ENCODE peak calls at places on chromosomes 4 and X, in six cellular contexts. One of them, this sample, is unnamed.
A peak's percentile ranks its signal among the peaks of the same experiment; 100 is the strongest.

GRCh38 chrX:118975831-118976598 is 1.6 kb downstream of the LONRF3 start:
- DNase-seq in ovary: peak; percentile 83
- DNase-seq in AG09309: no peak
- DNase-seq in AG10803: peak; percentile 15
- DNase-seq in CD8-positive, alpha-beta T cell: peak; percentile 75
- DNase-seq in NB4: peak; percentile 92
- DNase-seq in this sample: no peak

GRCh38 chrX:1673337-1673736 is 58.5 kb downstream of the ASMT start:
- DNase-seq in ovary: no peak
- DNase-seq in AG09309: no peak
- DNase-seq in AG10803: peak; percentile 22
- DNase-seq in CD8-positive, alpha-beta T cell: no peak
- DNase-seq in NB4: peak; percentile 49
- DNase-seq in this sample: no peak

GRCh38 chr4:174259580-174259979 is 23.9 kb downstream of the FBXO8 start:
- DNase-seq in ovary: no peak
- DNase-seq in AG09309: no peak
- DNase-seq in AG10803: no peak
- DNase-seq in CD8-positive, alpha-beta T cell: no peak
- DNase-seq in NB4: no peak
- DNase-seq in this sample: no peak

GRCh38 chr4:48175806-48176205 is 41.8 kb upstream of the TXK start:
- DNase-seq in ovary: no peak
- DNase-seq in AG09309: no peak
- DNase-seq in AG10803: no peak
- DNase-seq in CD8-positive, alpha-beta T cell: no peak
- DNase-seq in NB4: no peak
- DNase-seq in this sample: no peak

GRCh38 chrX:86349115-86349514 is 200.9 kb downstream of the DACH2 start:
- DNase-seq in ovary: no peak
- DNase-seq in AG09309: no peak
- DNase-seq in AG10803: no peak
- DNase-seq in CD8-positive, alpha-beta T cell: no peak
- DNase-seq in NB4: no peak
- DNase-seq in this sample: no peak

GRCh38 chrX:118652717-118653116 is 74.7 kb upstream of the IL13RA1 start:
- DNase-seq in ovary: no peak
- DNase-seq in AG09309: peak; percentile 17
- DNase-seq in AG10803: peak; percentile 68
- DNase-seq in CD8-positive, alpha-beta T cell: no peak
- DNase-seq in NB4: no peak
- DNase-seq in this sample: no peak

GRCh38 chr4:127400736-127401346 is 231.9 kb upstream of the INTU start:
- DNase-seq in ovary: peak; percentile 48
- DNase-seq in AG09309: peak; percentile 51
- DNase-seq in AG10803: peak; percentile 84
- DNase-seq in CD8-positive, alpha-beta T cell: no peak
- DNase-seq in NB4: peak; percentile 71
- DNase-seq in this sample: no peak

GRCh38 chr4:56757270-56757746 is 64.2 kb downstream of the SPINK2 start:
- DNase-seq in ovary: no peak
- DNase-seq in AG09309: no peak
- DNase-seq in AG10803: peak; percentile 67
- DNase-seq in CD8-positive, alpha-beta T cell: peak; percentile 69
- DNase-seq in NB4: no peak
- DNase-seq in this sample: no peak

GRCh38 chr4:102730968-102731533 is 29.7 kb downstream of the MANBA start:
- DNase-seq in ovary: no peak
- DNase-seq in AG09309: no peak
- DNase-seq in AG10803: no peak
- DNase-seq in CD8-positive, alpha-beta T cell: no peak
- DNase-seq in NB4: peak; percentile 27
- DNase-seq in this sample: no peak

GRCh38 chr4:126144838-126145237 is 830.1 kb downstream of the FAT4 start:
- DNase-seq in ovary: no peak
- DNase-seq in AG09309: no peak
- DNase-seq in AG10803: peak; percentile 30
- DNase-seq in CD8-positive, alpha-beta T cell: no peak
- DNase-seq in NB4: no peak
- DNase-seq in this sample: no peak

GRCh38 chrX:131187234-131187633 is 101.9 kb downstream of the IGSF1 start:
- DNase-seq in ovary: no peak
- DNase-seq in AG09309: no peak
- DNase-seq in AG10803: no peak
- DNase-seq in CD8-positive, alpha-beta T cell: no peak
- DNase-seq in NB4: no peak
- DNase-seq in this sample: no peak

GRCh38 chr4:73127839-73128448 is 58.4 kb upstream of the COX18 start:
- DNase-seq in ovary: no peak
- DNase-seq in AG09309: no peak
- DNase-seq in AG10803: peak; percentile 11
- DNase-seq in CD8-positive, alpha-beta T cell: no peak
- DNase-seq in NB4: peak; percentile 22
- DNase-seq in this sample: no peak

GRCh38 chr4:120939693-120940092 is 17.2 kb upstream of the PRDM5 start:
- DNase-seq in ovary: no peak
- DNase-seq in AG09309: no peak
- DNase-seq in AG10803: no peak
- DNase-seq in CD8-positive, alpha-beta T cell: no peak
- DNase-seq in NB4: no peak
- DNase-seq in this sample: no peak

GRCh38 chr4:176191974-176192373 is 3.4 kb downstream of the SPATA4 start:
- DNase-seq in ovary: no peak
- DNase-seq in AG09309: no peak
- DNase-seq in AG10803: peak; percentile 43
- DNase-seq in CD8-positive, alpha-beta T cell: no peak
- DNase-seq in NB4: no peak
- DNase-seq in this sample: no peak

GRCh38 chr4:3257691-3258482 is 8.9 kb downstream of the MSANTD1 start:
- DNase-seq in ovary: no peak
- DNase-seq in AG09309: peak; percentile 16
- DNase-seq in AG10803: peak; percentile 36
- DNase-seq in CD8-positive, alpha-beta T cell: no peak
- DNase-seq in NB4: no peak
- DNase-seq in this sample: no peak

GRCh38 chrX:21487832-21488231 is 113.6 kb downstream of the CNKSR2 start:
- DNase-seq in ovary: no peak
- DNase-seq in AG09309: no peak
- DNase-seq in AG10803: no peak
- DNase-seq in CD8-positive, alpha-beta T cell: no peak
- DNase-seq in NB4: no peak
- DNase-seq in this sample: no peak

GRCh38 chr4:59608466-59608865 is 1591.7 kb upstream of the ADGRL3 start:
- DNase-seq in ovary: no peak
- DNase-seq in AG09309: no peak
- DNase-seq in AG10803: peak; percentile 5
- DNase-seq in CD8-positive, alpha-beta T cell: no peak
- DNase-seq in NB4: no peak
- DNase-seq in this sample: no peak

DNA sequence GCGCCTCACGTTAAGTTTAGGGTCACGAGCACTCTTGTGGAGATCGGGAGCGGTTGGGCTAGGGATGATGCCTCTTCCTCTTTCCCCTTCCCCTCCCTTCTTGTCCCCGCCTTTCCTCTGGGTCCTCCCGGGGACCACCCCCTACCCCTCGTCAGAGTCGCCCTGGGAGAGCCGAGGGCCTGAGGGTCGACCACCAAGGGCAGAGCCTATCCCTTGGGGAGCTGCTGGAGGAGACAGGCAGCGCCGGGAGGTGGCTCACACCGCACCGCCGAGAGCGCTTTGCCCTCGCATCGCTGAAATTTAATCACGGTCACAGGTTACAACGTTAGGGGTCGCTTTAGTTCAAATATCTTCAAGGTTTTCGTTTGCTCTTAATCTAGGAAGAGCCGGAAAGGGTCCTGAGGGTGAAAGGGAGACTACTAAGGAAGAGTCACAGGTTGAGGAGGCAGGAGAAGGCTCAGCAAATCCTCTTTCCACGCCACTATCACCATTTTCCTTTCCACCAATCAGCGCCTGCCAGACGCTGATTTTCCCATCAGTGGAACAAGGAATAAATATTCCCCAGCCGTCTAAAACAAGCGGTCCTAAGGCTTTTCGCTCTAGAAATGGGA is 529 bp upstream of the SNCA start:
- DNase-seq in ovary: peak; percentile 17
- DNase-seq in AG09309: no peak
- DNase-seq in AG10803: no peak
- DNase-seq in CD8-positive, alpha-beta T cell: no peak
- DNase-seq in NB4: no peak
- DNase-seq in this sample: peak; percentile 23
- TF ChIP-seq CTCF in ovary: no peak
- TF ChIP-seq CTCF in AG09309: no peak
- TF ChIP-seq CTCF in AG10803: no peak
- TF ChIP-seq CTCF in CD8-positive, alpha-beta T cell: no peak
- TF ChIP-seq CTCF in NB4: no peak
- TF ChIP-seq CTCF in this sample: peak; percentile 32

DNA sequence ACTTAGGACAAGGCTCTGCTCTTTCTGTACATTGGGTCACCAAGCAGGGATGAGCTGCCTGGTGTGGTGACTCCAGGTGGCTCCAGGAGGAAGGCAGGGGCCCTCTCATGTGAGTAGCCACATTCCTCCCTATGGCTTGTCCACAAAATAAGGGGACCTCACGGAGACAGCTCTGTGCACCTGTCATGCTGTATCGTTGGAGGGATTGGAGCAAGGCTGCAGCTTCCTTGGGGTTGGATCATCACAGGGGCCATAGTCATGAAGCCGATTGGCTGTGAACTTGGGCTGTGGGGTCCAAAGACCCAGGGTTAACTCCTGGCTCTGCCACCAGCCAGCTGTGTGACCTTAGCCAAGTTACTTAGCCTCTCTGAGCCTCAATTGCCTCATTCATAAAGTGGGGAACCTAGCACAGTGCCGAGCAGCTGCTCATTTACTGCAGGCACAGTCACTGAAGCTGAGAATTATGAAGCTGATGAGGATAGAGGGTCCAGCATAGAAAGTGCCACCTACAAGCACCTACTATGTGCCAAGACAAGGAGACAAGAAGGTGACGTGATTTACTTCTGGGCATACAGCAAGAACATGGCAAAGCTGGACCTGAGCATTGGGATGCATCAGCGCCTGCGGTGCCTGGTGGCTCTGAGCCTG is 11.8 kb upstream of the KIAA0232 start:
- DNase-seq in ovary: no peak
- DNase-seq in AG09309: no peak
- DNase-seq in AG10803: no peak
- DNase-seq in CD8-positive, alpha-beta T cell: no peak
- DNase-seq in NB4: no peak
- DNase-seq in this sample: no peak
- TF ChIP-seq CTCF in ovary: no peak
- TF ChIP-seq CTCF in AG09309: no peak
- TF ChIP-seq CTCF in AG10803: no peak
- TF ChIP-seq CTCF in CD8-positive, alpha-beta T cell: no peak
- TF ChIP-seq CTCF in NB4: no peak
- TF ChIP-seq CTCF in this sample: no peak

GRCh38 chr4:108337923-108338322 is 169.2 kb upstream of the LEF1 start:
- DNase-seq in ovary: no peak
- DNase-seq in AG09309: no peak
- DNase-seq in AG10803: peak; percentile 50
- DNase-seq in CD8-positive, alpha-beta T cell: no peak
- DNase-seq in NB4: no peak
- DNase-seq in this sample: no peak

GRCh38 chr4:108345862-108346530 is 177.3 kb upstream of the LEF1 start:
- DNase-seq in ovary: no peak
- DNase-seq in AG09309: no peak
- DNase-seq in AG10803: peak; percentile 73
- DNase-seq in CD8-positive, alpha-beta T cell: no peak
- DNase-seq in NB4: no peak
- DNase-seq in this sample: no peak

GRCh38 chr4:108342325-108342986 is 173.7 kb upstream of the LEF1 start:
- DNase-seq in ovary: no peak
- DNase-seq in AG09309: no peak
- DNase-seq in AG10803: no peak
- DNase-seq in CD8-positive, alpha-beta T cell: no peak
- DNase-seq in NB4: no peak
- DNase-seq in this sample: no peak
- TF ChIP-seq CTCF in ovary: no peak
- TF ChIP-seq CTCF in AG09309: no peak
- TF ChIP-seq CTCF in AG10803: no peak
- TF ChIP-seq CTCF in CD8-positive, alpha-beta T cell: peak; percentile 13
- TF ChIP-seq CTCF in NB4: no peak
- TF ChIP-seq CTCF in this sample: no peak

DNA sequence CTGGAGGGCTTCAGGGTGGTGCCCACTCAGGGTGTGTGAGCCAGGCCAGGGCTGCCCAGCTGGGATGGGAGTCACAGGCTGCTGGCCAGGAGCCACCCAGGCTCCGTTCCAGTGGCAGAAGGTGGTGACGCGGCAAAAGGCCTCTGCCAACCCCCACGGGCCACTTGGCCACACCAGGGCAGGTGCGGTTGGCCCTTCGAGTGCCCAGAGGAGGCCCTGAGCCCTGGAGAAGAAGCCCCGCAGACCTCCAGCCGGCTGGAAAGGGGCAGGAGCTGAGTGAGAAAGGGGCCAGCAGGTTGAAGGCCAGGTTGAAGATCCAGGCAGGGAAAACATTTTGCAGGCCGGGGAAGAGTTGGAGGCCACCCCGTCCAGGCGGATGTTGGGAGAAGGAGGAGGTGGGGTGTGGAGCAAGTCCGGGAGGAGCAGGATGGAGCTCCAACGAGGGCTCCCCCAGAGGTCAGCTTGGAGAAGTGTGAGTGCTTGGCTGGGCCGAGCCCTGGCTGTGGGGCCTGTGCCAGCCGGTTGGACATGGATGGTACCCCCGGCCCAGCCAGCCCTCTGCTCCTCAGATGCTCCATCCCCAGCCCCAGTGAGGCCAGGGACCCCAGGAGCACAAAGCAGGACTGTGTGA is 2.8 kb upstream of the CPLX1 start:
- DNase-seq in ovary: no peak
- DNase-seq in AG09309: no peak
- DNase-seq in AG10803: no peak
- DNase-seq in CD8-positive, alpha-beta T cell: no peak
- DNase-seq in NB4: no peak
- DNase-seq in this sample: no peak
- TF ChIP-seq CTCF in ovary: no peak
- TF ChIP-seq CTCF in AG09309: peak; percentile 15
- TF ChIP-seq CTCF in AG10803: peak; percentile 5
- TF ChIP-seq CTCF in CD8-positive, alpha-beta T cell: no peak
- TF ChIP-seq CTCF in NB4: no peak
- TF ChIP-seq CTCF in this sample: no peak

DNA sequence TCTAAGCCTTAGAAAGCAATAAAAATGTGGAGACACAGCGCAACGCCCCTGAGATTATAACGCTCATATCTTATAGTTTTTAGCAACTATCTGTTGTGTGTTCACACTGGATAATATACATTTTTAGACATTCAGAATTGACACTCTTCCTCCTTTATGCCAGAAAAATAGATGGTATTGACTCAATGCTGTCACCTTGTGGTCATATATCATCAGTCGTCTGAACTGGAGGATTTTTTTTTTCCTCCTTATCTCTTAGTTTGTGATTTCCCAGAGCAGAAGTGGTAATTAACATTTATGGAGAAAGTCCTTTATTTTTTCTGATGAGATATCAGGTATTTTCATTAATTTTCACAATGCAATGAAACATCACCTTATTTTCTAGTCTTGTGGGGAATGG is 759.6 kb downstream of the RAB28 start:
- DNase-seq in ovary: no peak
- DNase-seq in AG09309: no peak
- DNase-seq in AG10803: no peak
- DNase-seq in CD8-positive, alpha-beta T cell: no peak
- DNase-seq in NB4: peak; percentile 42
- DNase-seq in this sample: no peak
- TF ChIP-seq CTCF in ovary: no peak
- TF ChIP-seq CTCF in AG09309: peak; percentile 29
- TF ChIP-seq CTCF in AG10803: peak; percentile 36
- TF ChIP-seq CTCF in CD8-positive, alpha-beta T cell: peak; percentile 45
- TF ChIP-seq CTCF in NB4: peak; percentile 54
- TF ChIP-seq CTCF in this sample: peak; percentile 57

This sample was measured in D721Med.